ENCODE peak calls at places on chromosomes 12 and 14, in ten cellular contexts. One of them, this sample, is unnamed.
A peak's percentile ranks its signal among the peaks of the same experiment; 100 is the strongest.

GRCh38 chr14:53663709-53664108 is 292.9 kb downstream of the BMP4 start:
- DNase-seq in HCT116: peak; percentile 47
- DNase-seq in fibroblast of lung: peak; percentile 12
- DNase-seq in HepG2: peak; percentile 76
- DNase-seq in GM23338: peak; percentile 75
- DNase-seq in GM23248: peak; percentile 4
- DNase-seq in neural progenitor cell: peak; percentile 76
- DNase-seq in PC-3: peak; percentile 53
- DNase-seq in IMR-90: peak; percentile 9
- DNase-seq in GM12878: no peak
- DNase-seq in this sample: no peak

GRCh38 chr12:106084048-106084671 is 54.6 kb downstream of the NUAK1 start:
- DNase-seq in HCT116: peak; percentile 40
- DNase-seq in fibroblast of lung: peak; percentile 98
- DNase-seq in HepG2: peak; percentile 29
- DNase-seq in GM23338: peak; percentile 80
- DNase-seq in GM23248: peak; percentile 81
- DNase-seq in neural progenitor cell: peak; percentile 90
- DNase-seq in PC-3: peak; percentile 62
- DNase-seq in IMR-90: peak; percentile 88
- DNase-seq in GM12878: no peak
- DNase-seq in this sample: no peak

GRCh38 chr12:117854339-117855012 is 114.3 kb downstream of the KSR2 start:
- DNase-seq in HCT116: no peak
- DNase-seq in fibroblast of lung: peak; percentile 22
- DNase-seq in HepG2: peak; percentile 38
- DNase-seq in GM23338: peak; percentile 89
- DNase-seq in GM23248: peak; percentile 53
- DNase-seq in neural progenitor cell: peak; percentile 81
- DNase-seq in PC-3: peak; percentile 88
- DNase-seq in IMR-90: peak; percentile 23
- DNase-seq in GM12878: no peak
- DNase-seq in this sample: peak; percentile 66

GRCh38 chr12:73798523-73798922 is 739.1 kb upstream of the ATXN7L3B start:
- DNase-seq in HCT116: no peak
- DNase-seq in fibroblast of lung: no peak
- DNase-seq in HepG2: no peak
- DNase-seq in GM23338: no peak
- DNase-seq in GM23248: no peak
- DNase-seq in neural progenitor cell: no peak
- DNase-seq in PC-3: peak; percentile 59
- DNase-seq in IMR-90: no peak
- DNase-seq in GM12878: no peak
- DNase-seq in this sample: no peak

GRCh38 chr12:51208016-51208660 is 9.7 kb downstream of the POU6F1 start:
- DNase-seq in HCT116: no peak
- DNase-seq in fibroblast of lung: no peak
- DNase-seq in HepG2: no peak
- DNase-seq in GM23338: no peak
- DNase-seq in GM23248: no peak
- DNase-seq in neural progenitor cell: no peak
- DNase-seq in PC-3: no peak
- DNase-seq in IMR-90: no peak
- DNase-seq in GM12878: no peak
- DNase-seq in this sample: no peak

GRCh38 chr14:61573321-61573720 is 122.0 kb upstream of the HIF1A start:
- DNase-seq in HCT116: no peak
- DNase-seq in fibroblast of lung: peak; percentile 68
- DNase-seq in HepG2: no peak
- DNase-seq in GM23338: no peak
- DNase-seq in GM23248: peak; percentile 49
- DNase-seq in neural progenitor cell: no peak
- DNase-seq in PC-3: no peak
- DNase-seq in IMR-90: no peak
- DNase-seq in GM12878: no peak
- DNase-seq in this sample: no peak

GRCh38 chr12:53101266-53101665 is 2.0 kb upstream of the SOAT2 start:
- DNase-seq in HCT116: no peak
- DNase-seq in fibroblast of lung: no peak
- DNase-seq in HepG2: no peak
- DNase-seq in GM23338: no peak
- DNase-seq in GM23248: no peak
- DNase-seq in neural progenitor cell: no peak
- DNase-seq in PC-3: no peak
- DNase-seq in IMR-90: no peak
- DNase-seq in GM12878: no peak
- DNase-seq in this sample: no peak

GRCh38 chr14:51138353-51139103 is 43.6 kb upstream of the TRIM9 start:
- DNase-seq in HCT116: no peak
- DNase-seq in fibroblast of lung: no peak
- DNase-seq in HepG2: no peak
- DNase-seq in GM23338: peak; percentile 37
- DNase-seq in GM23248: no peak
- DNase-seq in neural progenitor cell: no peak
- DNase-seq in PC-3: no peak
- DNase-seq in IMR-90: no peak
- DNase-seq in GM12878: no peak
- DNase-seq in this sample: no peak

GRCh38 chr12:69553626-69554248 is 31.5 kb upstream of the CCT2 start:
- DNase-seq in HCT116: no peak
- DNase-seq in fibroblast of lung: peak; percentile 77
- DNase-seq in HepG2: peak; percentile 11
- DNase-seq in GM23338: no peak
- DNase-seq in GM23248: peak; percentile 74
- DNase-seq in neural progenitor cell: no peak
- DNase-seq in PC-3: peak; percentile 69
- DNase-seq in IMR-90: peak; percentile 72
- DNase-seq in GM12878: no peak
- DNase-seq in this sample: no peak

GRCh38 chr12:89225808-89226368 is 126.4 kb downstream of the DUSP6 start:
- DNase-seq in HCT116: peak; percentile 97
- DNase-seq in fibroblast of lung: peak; percentile 87
- DNase-seq in HepG2: no peak
- DNase-seq in GM23338: peak; percentile 83
- DNase-seq in GM23248: peak; percentile 96
- DNase-seq in neural progenitor cell: peak; percentile 12
- DNase-seq in PC-3: peak; percentile 99
- DNase-seq in IMR-90: peak; percentile 93
- DNase-seq in GM12878: no peak
- DNase-seq in this sample: no peak

GRCh38 chr12:26247873-26248272 is 52.5 kb downstream of the SSPN start:
- DNase-seq in HCT116: no peak
- DNase-seq in fibroblast of lung: no peak
- DNase-seq in HepG2: no peak
- DNase-seq in GM23338: no peak
- DNase-seq in GM23248: no peak
- DNase-seq in neural progenitor cell: no peak
- DNase-seq in PC-3: no peak
- DNase-seq in IMR-90: no peak
- DNase-seq in GM12878: no peak
- DNase-seq in this sample: no peak

DNA sequence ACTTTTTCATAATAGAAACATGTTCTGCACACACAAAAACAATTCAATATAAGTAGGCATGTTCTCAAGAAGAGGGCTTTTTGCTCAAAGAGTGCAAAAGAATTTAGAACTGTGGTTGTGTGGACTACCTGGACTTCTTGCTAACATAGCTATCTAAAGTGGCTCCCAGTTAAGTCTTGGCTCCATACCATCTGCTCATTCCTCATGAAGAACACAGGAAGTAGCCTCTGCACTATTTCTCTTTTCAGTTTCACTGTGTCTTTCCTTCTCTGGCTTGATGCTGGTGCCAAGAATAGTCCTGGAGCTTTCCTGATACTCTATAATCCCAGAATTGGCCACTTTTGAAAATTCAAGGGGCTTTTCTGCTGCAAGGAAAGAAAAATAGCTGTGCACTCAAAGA is 127.4 kb downstream of the CCER1 start:
- DNase-seq in HCT116: no peak
- DNase-seq in fibroblast of lung: no peak
- DNase-seq in HepG2: no peak
- DNase-seq in GM23338: no peak
- DNase-seq in GM23248: no peak
- DNase-seq in neural progenitor cell: no peak
- DNase-seq in PC-3: no peak
- DNase-seq in IMR-90: no peak
- DNase-seq in GM12878: no peak
- DNase-seq in this sample: no peak
- H2AFZ ChIP-seq in HCT116: no peak overlapping the region
- H2AFZ ChIP-seq in fibroblast of lung: no peak overlapping the region
- H2AFZ ChIP-seq in HepG2: no peak overlapping the region
- H2AFZ ChIP-seq in GM23338: no peak overlapping the region
- H2AFZ ChIP-seq in GM23248: no peak overlapping the region
- H2AFZ ChIP-seq in neural progenitor cell: no peak overlapping the region
- H2AFZ ChIP-seq in PC-3: no peak overlapping the region
- H2AFZ ChIP-seq in IMR-90: no peak overlapping the region
- H2AFZ ChIP-seq in GM12878: no peak overlapping the region
- H2AFZ ChIP-seq in this sample: no peak overlapping the region

DNA sequence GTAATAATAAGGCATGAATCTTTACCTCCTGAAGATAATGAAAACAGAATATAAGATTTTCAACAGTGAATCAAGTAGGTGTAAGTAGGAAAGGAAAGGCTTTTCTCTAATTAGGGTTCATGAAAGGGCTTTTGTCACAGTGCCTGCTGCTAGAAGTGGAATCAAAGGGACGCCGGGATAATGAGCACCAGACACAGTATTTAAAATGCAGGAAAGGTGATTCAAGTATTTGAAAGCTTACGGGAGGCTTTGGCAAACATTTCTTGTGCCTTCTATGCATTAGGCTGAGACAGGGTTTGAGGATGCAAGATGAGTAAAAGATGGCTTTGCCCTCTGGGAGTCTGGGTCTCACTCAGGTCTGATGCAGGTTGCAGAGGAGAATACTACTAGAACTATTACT is 70.5 kb upstream of the ANO4 start:
- DNase-seq in HCT116: no peak
- DNase-seq in fibroblast of lung: no peak
- DNase-seq in HepG2: no peak
- DNase-seq in GM23338: peak; percentile 22
- DNase-seq in GM23248: no peak
- DNase-seq in neural progenitor cell: peak; percentile 76
- DNase-seq in PC-3: no peak
- DNase-seq in IMR-90: no peak
- DNase-seq in GM12878: no peak
- DNase-seq in this sample: no peak
- H2AFZ ChIP-seq in HCT116: no peak overlapping the region
- H2AFZ ChIP-seq in fibroblast of lung: no peak overlapping the region
- H2AFZ ChIP-seq in HepG2: no peak overlapping the region
- H2AFZ ChIP-seq in GM23338: no peak overlapping the region
- H2AFZ ChIP-seq in GM23248: no peak overlapping the region
- H2AFZ ChIP-seq in neural progenitor cell: no peak overlapping the region
- H2AFZ ChIP-seq in PC-3: no peak overlapping the region
- H2AFZ ChIP-seq in IMR-90: no peak overlapping the region
- H2AFZ ChIP-seq in GM12878: no peak overlapping the region
- H2AFZ ChIP-seq in this sample: no peak overlapping the region

GRCh38 chr14:99479160-99479902 is 1.3 kb downstream of the SETD3 start:
- DNase-seq in HCT116: no peak
- DNase-seq in fibroblast of lung: peak; percentile 19
- DNase-seq in HepG2: no peak
- DNase-seq in GM23338: no peak
- DNase-seq in GM23248: peak; percentile 43
- DNase-seq in neural progenitor cell: peak; percentile 15
- DNase-seq in PC-3: no peak
- DNase-seq in IMR-90: peak; percentile 16
- DNase-seq in GM12878: no peak
- DNase-seq in this sample: no peak

GRCh38 chr14:99479903-99480855 is 480 bp downstream of the SETD3 start:
- DNase-seq in HCT116: peak; percentile 13
- DNase-seq in fibroblast of lung: peak; percentile 73
- DNase-seq in HepG2: peak; percentile 16
- DNase-seq in GM23338: peak; percentile 68
- DNase-seq in GM23248: peak; percentile 89
- DNase-seq in neural progenitor cell: peak; percentile 75
- DNase-seq in PC-3: peak; percentile 54
- DNase-seq in IMR-90: peak; percentile 65
- DNase-seq in GM12878: no peak
- DNase-seq in this sample: peak; percentile 45

GRCh38 chr14:99475660-99476059 is 5.0 kb downstream of the SETD3 start:
- DNase-seq in HCT116: no peak
- DNase-seq in fibroblast of lung: no peak
- DNase-seq in HepG2: no peak
- DNase-seq in GM23338: no peak
- DNase-seq in GM23248: no peak
- DNase-seq in neural progenitor cell: no peak
- DNase-seq in PC-3: no peak
- DNase-seq in IMR-90: no peak
- DNase-seq in GM12878: no peak
- DNase-seq in this sample: no peak

GRCh38 chr14:99476864-99477263 is 3.8 kb downstream of the SETD3 start:
- DNase-seq in HCT116: no peak
- DNase-seq in fibroblast of lung: peak; percentile 11
- DNase-seq in HepG2: no peak
- DNase-seq in GM23338: no peak
- DNase-seq in GM23248: peak; percentile 74
- DNase-seq in neural progenitor cell: no peak
- DNase-seq in PC-3: peak; percentile 31
- DNase-seq in IMR-90: peak; percentile 47
- DNase-seq in GM12878: no peak
- DNase-seq in this sample: no peak

GRCh38 chr14:99478133-99478532 is 2.5 kb downstream of the SETD3 start:
- DNase-seq in HCT116: no peak
- DNase-seq in fibroblast of lung: no peak
- DNase-seq in HepG2: no peak
- DNase-seq in GM23338: no peak
- DNase-seq in GM23248: no peak
- DNase-seq in neural progenitor cell: no peak
- DNase-seq in PC-3: no peak
- DNase-seq in IMR-90: no peak
- DNase-seq in GM12878: no peak
- DNase-seq in this sample: no peak
- H2AFZ ChIP-seq in HCT116: no peak overlapping the region
- H2AFZ ChIP-seq in fibroblast of lung: no peak overlapping the region
- H2AFZ ChIP-seq in HepG2: no peak overlapping the region
- H2AFZ ChIP-seq in GM23338: no peak overlapping the region
- H2AFZ ChIP-seq in GM23248: no peak overlapping the region
- H2AFZ ChIP-seq in neural progenitor cell: no peak overlapping the region
- H2AFZ ChIP-seq in PC-3: peak overlapping the region; percentile 82
- H2AFZ ChIP-seq in IMR-90: no peak overlapping the region
- H2AFZ ChIP-seq in GM12878: no peak overlapping the region
- H2AFZ ChIP-seq in this sample: no peak overlapping the region

GRCh38 chr14:103711516-103712431 is 3.5 kb downstream of the XRCC3 start:
- DNase-seq in HCT116: no peak
- DNase-seq in fibroblast of lung: no peak
- DNase-seq in HepG2: no peak
- DNase-seq in GM23338: no peak
- DNase-seq in GM23248: peak; percentile 41
- DNase-seq in neural progenitor cell: no peak
- DNase-seq in PC-3: peak; percentile 56
- DNase-seq in IMR-90: no peak
- DNase-seq in GM12878: no peak
- DNase-seq in this sample: no peak
- H2AFZ ChIP-seq in HCT116: no peak overlapping the region
- H2AFZ ChIP-seq in fibroblast of lung: no peak overlapping the region
- H2AFZ ChIP-seq in HepG2: no peak overlapping the region
- H2AFZ ChIP-seq in GM23338: no peak overlapping the region
- H2AFZ ChIP-seq in GM23248: no peak overlapping the region
- H2AFZ ChIP-seq in neural progenitor cell: no peak overlapping the region
- H2AFZ ChIP-seq in PC-3: no peak overlapping the region
- H2AFZ ChIP-seq in IMR-90: peak overlapping the region; percentile 48
- H2AFZ ChIP-seq in GM12878: no peak overlapping the region
- H2AFZ ChIP-seq in this sample: no peak overlapping the region

GRCh38 chr14:85530626-85531025 is 682 bp downstream of the FLRT2 start:
- DNase-seq in HCT116: no peak
- DNase-seq in fibroblast of lung: no peak
- DNase-seq in HepG2: no peak
- DNase-seq in GM23338: no peak
- DNase-seq in GM23248: peak; percentile 31
- DNase-seq in neural progenitor cell: no peak
- DNase-seq in PC-3: no peak
- DNase-seq in IMR-90: no peak
- DNase-seq in GM12878: no peak
- DNase-seq in this sample: no peak
- H2AFZ ChIP-seq in HCT116: no peak overlapping the region
- H2AFZ ChIP-seq in fibroblast of lung: no peak overlapping the region
- H2AFZ ChIP-seq in HepG2: no peak overlapping the region
- H2AFZ ChIP-seq in GM23338: peak overlapping the region; percentile 95
- H2AFZ ChIP-seq in GM23248: peak overlapping the region; percentile 97
- H2AFZ ChIP-seq in neural progenitor cell: peak overlapping the region; percentile 77
- H2AFZ ChIP-seq in PC-3: no peak overlapping the region
- H2AFZ ChIP-seq in IMR-90: peak overlapping the region; percentile 92
- H2AFZ ChIP-seq in GM12878: no peak overlapping the region
- H2AFZ ChIP-seq in this sample: no peak overlapping the region

This sample was measured in OCI-LY7.